ENCODE peak calls at places on chromosomes 2 and 18, in seven cellular contexts. One of them, this sample, is unnamed.

GRCh38 chr2:192773044-192773443 is 578.3 kb upstream of the TMEFF2 start:
- DNase-seq in activated T-helper 1 cell treated with anti-CD3 and anti-CD28 coated beads, Interleukin-2, amount 50 U/mL, for 16 hours: no peak
- DNase-seq in activated effector memory CD4-positive, alpha-beta T cell treated with anti-CD3 and anti-CD28 coated beads, Interleukin-2, amount 50 U/mL, for 16 hours: no peak
- DNase-seq in OCI-LY7: no peak
- DNase-seq in T47D: no peak
- DNase-seq in OCI-M1: peak; percentile 53
- DNase-seq in stimulated activated CD8-positive, alpha-beta memory T cell treated with anti-CD3 and anti-CD28 coated beads, Interleukin-7, amount 100 ng/mL, for 1 hour: no peak
- DNase-seq in this sample: no peak

GRCh38 chr2:78757191-78757590 is 268.3 kb upstream of the REG3G start:
- DNase-seq in stimulated activated CD8-positive, alpha-beta memory T cell treated with anti-CD3 and anti-CD28 coated beads, Interleukin-7, amount 100 ng/mL, for 1 hour: no peak
- DNase-seq in activated effector memory CD4-positive, alpha-beta T cell treated with anti-CD3 and anti-CD28 coated beads, Interleukin-2, amount 50 U/mL, for 16 hours: no peak
- DNase-seq in activated T-helper 1 cell treated with anti-CD3 and anti-CD28 coated beads, Interleukin-2, amount 50 U/mL, for 16 hours: no peak
- DNase-seq in OCI-M1: no peak
- DNase-seq in OCI-LY7: no peak
- DNase-seq in T47D: no peak
- DNase-seq in this sample: no peak

GRCh38 chr18:2406544-2406943 is 164.8 kb downstream of the METTL4 start:
- DNase-seq in activated T-helper 1 cell treated with anti-CD3 and anti-CD28 coated beads, Interleukin-2, amount 50 U/mL, for 16 hours: no peak
- DNase-seq in OCI-LY7: no peak
- DNase-seq in activated effector memory CD4-positive, alpha-beta T cell treated with anti-CD3 and anti-CD28 coated beads, Interleukin-2, amount 50 U/mL, for 16 hours: no peak
- DNase-seq in stimulated activated CD8-positive, alpha-beta memory T cell treated with anti-CD3 and anti-CD28 coated beads, Interleukin-7, amount 100 ng/mL, for 1 hour: no peak
- DNase-seq in OCI-M1: peak; percentile 44
- DNase-seq in T47D: no peak
- DNase-seq in this sample: no peak

GRCh38 chr2:127411609-127412370 is 6.4 kb upstream of the PROC start:
- DNase-seq in activated effector memory CD4-positive, alpha-beta T cell treated with anti-CD3 and anti-CD28 coated beads, Interleukin-2, amount 50 U/mL, for 16 hours: no peak
- DNase-seq in OCI-M1: peak; percentile 18
- DNase-seq in stimulated activated CD8-positive, alpha-beta memory T cell treated with anti-CD3 and anti-CD28 coated beads, Interleukin-7, amount 100 ng/mL, for 1 hour: no peak
- DNase-seq in T47D: no peak
- DNase-seq in activated T-helper 1 cell treated with anti-CD3 and anti-CD28 coated beads, Interleukin-2, amount 50 U/mL, for 16 hours: no peak
- DNase-seq in OCI-LY7: no peak
- DNase-seq in this sample: no peak

GRCh38 chr2:136025057-136025973 is 39.9 kb upstream of the DARS1 start:
- DNase-seq in activated effector memory CD4-positive, alpha-beta T cell treated with anti-CD3 and anti-CD28 coated beads, Interleukin-2, amount 50 U/mL, for 16 hours: peak; percentile 65
- DNase-seq in T47D: no peak
- DNase-seq in activated T-helper 1 cell treated with anti-CD3 and anti-CD28 coated beads, Interleukin-2, amount 50 U/mL, for 16 hours: no peak
- DNase-seq in OCI-LY7: peak; percentile 56
- DNase-seq in stimulated activated CD8-positive, alpha-beta memory T cell treated with anti-CD3 and anti-CD28 coated beads, Interleukin-7, amount 100 ng/mL, for 1 hour: peak; percentile 9
- DNase-seq in OCI-M1: no peak
- DNase-seq in this sample: no peak

GRCh38 chr18:55786651-55787272 is 198.8 kb upstream of the TCF4 start:
- DNase-seq in activated effector memory CD4-positive, alpha-beta T cell treated with anti-CD3 and anti-CD28 coated beads, Interleukin-2, amount 50 U/mL, for 16 hours: no peak
- DNase-seq in OCI-LY7: no peak
- DNase-seq in OCI-M1: peak; percentile 80
- DNase-seq in activated T-helper 1 cell treated with anti-CD3 and anti-CD28 coated beads, Interleukin-2, amount 50 U/mL, for 16 hours: no peak
- DNase-seq in stimulated activated CD8-positive, alpha-beta memory T cell treated with anti-CD3 and anti-CD28 coated beads, Interleukin-7, amount 100 ng/mL, for 1 hour: no peak
- DNase-seq in T47D: no peak
- DNase-seq in this sample: no peak

GRCh38 chr18:32612651-32613050 is 142.0 kb upstream of the GAREM1 start:
- DNase-seq in OCI-LY7: no peak
- DNase-seq in OCI-M1: no peak
- DNase-seq in T47D: no peak
- DNase-seq in activated T-helper 1 cell treated with anti-CD3 and anti-CD28 coated beads, Interleukin-2, amount 50 U/mL, for 16 hours: no peak
- DNase-seq in activated effector memory CD4-positive, alpha-beta T cell treated with anti-CD3 and anti-CD28 coated beads, Interleukin-2, amount 50 U/mL, for 16 hours: no peak
- DNase-seq in stimulated activated CD8-positive, alpha-beta memory T cell treated with anti-CD3 and anti-CD28 coated beads, Interleukin-7, amount 100 ng/mL, for 1 hour: no peak
- DNase-seq in this sample: no peak

GRCh38 chr2:98576666-98577312 is 31.5 kb downstream of the COA5 start:
- DNase-seq in stimulated activated CD8-positive, alpha-beta memory T cell treated with anti-CD3 and anti-CD28 coated beads, Interleukin-7, amount 100 ng/mL, for 1 hour: no peak
- DNase-seq in OCI-LY7: no peak
- DNase-seq in OCI-M1: no peak
- DNase-seq in T47D: no peak
- DNase-seq in activated effector memory CD4-positive, alpha-beta T cell treated with anti-CD3 and anti-CD28 coated beads, Interleukin-2, amount 50 U/mL, for 16 hours: peak; percentile 57
- DNase-seq in activated T-helper 1 cell treated with anti-CD3 and anti-CD28 coated beads, Interleukin-2, amount 50 U/mL, for 16 hours: no peak
- DNase-seq in this sample: no peak

GRCh38 chr2:172052000-172052983 is 33.0 kb upstream of the DLX1 start:
- DNase-seq in OCI-LY7: no peak
- DNase-seq in stimulated activated CD8-positive, alpha-beta memory T cell treated with anti-CD3 and anti-CD28 coated beads, Interleukin-7, amount 100 ng/mL, for 1 hour: no peak
- DNase-seq in OCI-M1: peak; percentile 37
- DNase-seq in activated effector memory CD4-positive, alpha-beta T cell treated with anti-CD3 and anti-CD28 coated beads, Interleukin-2, amount 50 U/mL, for 16 hours: no peak
- DNase-seq in T47D: no peak
- DNase-seq in activated T-helper 1 cell treated with anti-CD3 and anti-CD28 coated beads, Interleukin-2, amount 50 U/mL, for 16 hours: no peak
- DNase-seq in this sample: no peak

GRCh38 chr18:80176334-80177080 is 67.4 kb downstream of the ADNP2 start:
- DNase-seq in activated effector memory CD4-positive, alpha-beta T cell treated with anti-CD3 and anti-CD28 coated beads, Interleukin-2, amount 50 U/mL, for 16 hours: no peak
- DNase-seq in activated T-helper 1 cell treated with anti-CD3 and anti-CD28 coated beads, Interleukin-2, amount 50 U/mL, for 16 hours: no peak
- DNase-seq in OCI-LY7: no peak
- DNase-seq in OCI-M1: no peak
- DNase-seq in stimulated activated CD8-positive, alpha-beta memory T cell treated with anti-CD3 and anti-CD28 coated beads, Interleukin-7, amount 100 ng/mL, for 1 hour: no peak
- DNase-seq in T47D: no peak
- DNase-seq in this sample: no peak

GRCh38 chr2:101883860-101884259 is 107.9 kb upstream of the IL1R2 start:
- DNase-seq in OCI-LY7: peak; percentile 34
- DNase-seq in activated T-helper 1 cell treated with anti-CD3 and anti-CD28 coated beads, Interleukin-2, amount 50 U/mL, for 16 hours: peak; percentile 7
- DNase-seq in T47D: no peak
- DNase-seq in stimulated activated CD8-positive, alpha-beta memory T cell treated with anti-CD3 and anti-CD28 coated beads, Interleukin-7, amount 100 ng/mL, for 1 hour: no peak
- DNase-seq in activated effector memory CD4-positive, alpha-beta T cell treated with anti-CD3 and anti-CD28 coated beads, Interleukin-2, amount 50 U/mL, for 16 hours: no peak
- DNase-seq in OCI-M1: peak; percentile 48
- DNase-seq in this sample: no peak

GRCh38 chr2:107091163-107091864 is 205.3 kb upstream of the ST6GAL2 start:
- DNase-seq in stimulated activated CD8-positive, alpha-beta memory T cell treated with anti-CD3 and anti-CD28 coated beads, Interleukin-7, amount 100 ng/mL, for 1 hour: no peak
- DNase-seq in OCI-M1: no peak
- DNase-seq in T47D: no peak
- DNase-seq in activated effector memory CD4-positive, alpha-beta T cell treated with anti-CD3 and anti-CD28 coated beads, Interleukin-2, amount 50 U/mL, for 16 hours: no peak
- DNase-seq in activated T-helper 1 cell treated with anti-CD3 and anti-CD28 coated beads, Interleukin-2, amount 50 U/mL, for 16 hours: no peak
- DNase-seq in OCI-LY7: no peak
- DNase-seq in this sample: no peak

GRCh38 chr2:168986544-168986943 is 44.6 kb downstream of the ABCB11 start:
- DNase-seq in OCI-M1: no peak
- DNase-seq in T47D: no peak
- DNase-seq in OCI-LY7: no peak
- DNase-seq in activated T-helper 1 cell treated with anti-CD3 and anti-CD28 coated beads, Interleukin-2, amount 50 U/mL, for 16 hours: no peak
- DNase-seq in activated effector memory CD4-positive, alpha-beta T cell treated with anti-CD3 and anti-CD28 coated beads, Interleukin-2, amount 50 U/mL, for 16 hours: no peak
- DNase-seq in stimulated activated CD8-positive, alpha-beta memory T cell treated with anti-CD3 and anti-CD28 coated beads, Interleukin-7, amount 100 ng/mL, for 1 hour: no peak
- DNase-seq in this sample: no peak

GRCh38 chr2:156586621-156587020 is 150.4 kb downstream of the GPD2 start:
- DNase-seq in OCI-M1: no peak
- DNase-seq in T47D: no peak
- DNase-seq in activated T-helper 1 cell treated with anti-CD3 and anti-CD28 coated beads, Interleukin-2, amount 50 U/mL, for 16 hours: no peak
- DNase-seq in stimulated activated CD8-positive, alpha-beta memory T cell treated with anti-CD3 and anti-CD28 coated beads, Interleukin-7, amount 100 ng/mL, for 1 hour: no peak
- DNase-seq in OCI-LY7: no peak
- DNase-seq in activated effector memory CD4-positive, alpha-beta T cell treated with anti-CD3 and anti-CD28 coated beads, Interleukin-2, amount 50 U/mL, for 16 hours: no peak
- DNase-seq in this sample: no peak

GRCh38 chr18:10074122-10074521 is 160.3 kb downstream of the VAPA start:
- DNase-seq in stimulated activated CD8-positive, alpha-beta memory T cell treated with anti-CD3 and anti-CD28 coated beads, Interleukin-7, amount 100 ng/mL, for 1 hour: no peak
- DNase-seq in OCI-M1: no peak
- DNase-seq in activated T-helper 1 cell treated with anti-CD3 and anti-CD28 coated beads, Interleukin-2, amount 50 U/mL, for 16 hours: no peak
- DNase-seq in activated effector memory CD4-positive, alpha-beta T cell treated with anti-CD3 and anti-CD28 coated beads, Interleukin-2, amount 50 U/mL, for 16 hours: no peak
- DNase-seq in OCI-LY7: no peak
- DNase-seq in T47D: no peak
- DNase-seq in this sample: no peak

GRCh38 chr2:161578998-161579397 is 45.2 kb upstream of the SLC4A10 start:
- DNase-seq in activated effector memory CD4-positive, alpha-beta T cell treated with anti-CD3 and anti-CD28 coated beads, Interleukin-2, amount 50 U/mL, for 16 hours: no peak
- DNase-seq in stimulated activated CD8-positive, alpha-beta memory T cell treated with anti-CD3 and anti-CD28 coated beads, Interleukin-7, amount 100 ng/mL, for 1 hour: no peak
- DNase-seq in T47D: peak; percentile 5
- DNase-seq in activated T-helper 1 cell treated with anti-CD3 and anti-CD28 coated beads, Interleukin-2, amount 50 U/mL, for 16 hours: no peak
- DNase-seq in OCI-M1: no peak
- DNase-seq in OCI-LY7: no peak
- DNase-seq in this sample: no peak

GRCh38 chr2:239164281-239164871 is 236.4 kb downstream of the HDAC4 start:
- DNase-seq in stimulated activated CD8-positive, alpha-beta memory T cell treated with anti-CD3 and anti-CD28 coated beads, Interleukin-7, amount 100 ng/mL, for 1 hour: no peak
- DNase-seq in activated T-helper 1 cell treated with anti-CD3 and anti-CD28 coated beads, Interleukin-2, amount 50 U/mL, for 16 hours: no peak
- DNase-seq in T47D: no peak
- DNase-seq in OCI-LY7: no peak
- DNase-seq in activated effector memory CD4-positive, alpha-beta T cell treated with anti-CD3 and anti-CD28 coated beads, Interleukin-2, amount 50 U/mL, for 16 hours: peak; percentile 67
- DNase-seq in OCI-M1: no peak
- DNase-seq in this sample: no peak

GRCh38 chr2:10977003-10977402 is 65.3 kb downstream of the KCNF1 start:
- DNase-seq in activated T-helper 1 cell treated with anti-CD3 and anti-CD28 coated beads, Interleukin-2, amount 50 U/mL, for 16 hours: no peak
- DNase-seq in activated effector memory CD4-positive, alpha-beta T cell treated with anti-CD3 and anti-CD28 coated beads, Interleukin-2, amount 50 U/mL, for 16 hours: peak; percentile 22
- DNase-seq in OCI-M1: peak; percentile 92
- DNase-seq in stimulated activated CD8-positive, alpha-beta memory T cell treated with anti-CD3 and anti-CD28 coated beads, Interleukin-7, amount 100 ng/mL, for 1 hour: no peak
- DNase-seq in T47D: no peak
- DNase-seq in OCI-LY7: no peak
- DNase-seq in this sample: no peak

GRCh38 chr2:71892896-71893295 is 254.8 kb downstream of the CYP26B1 start:
- DNase-seq in T47D: no peak
- DNase-seq in OCI-LY7: no peak
- DNase-seq in stimulated activated CD8-positive, alpha-beta memory T cell treated with anti-CD3 and anti-CD28 coated beads, Interleukin-7, amount 100 ng/mL, for 1 hour: no peak
- DNase-seq in OCI-M1: no peak
- DNase-seq in activated T-helper 1 cell treated with anti-CD3 and anti-CD28 coated beads, Interleukin-2, amount 50 U/mL, for 16 hours: no peak
- DNase-seq in activated effector memory CD4-positive, alpha-beta T cell treated with anti-CD3 and anti-CD28 coated beads, Interleukin-2, amount 50 U/mL, for 16 hours: no peak
- DNase-seq in this sample: no peak

GRCh38 chr2:194289712-194290346 is 1367.2 kb upstream of the SLC39A10 start:
- DNase-seq in T47D: no peak
- DNase-seq in activated effector memory CD4-positive, alpha-beta T cell treated with anti-CD3 and anti-CD28 coated beads, Interleukin-2, amount 50 U/mL, for 16 hours: no peak
- DNase-seq in activated T-helper 1 cell treated with anti-CD3 and anti-CD28 coated beads, Interleukin-2, amount 50 U/mL, for 16 hours: no peak
- DNase-seq in OCI-M1: no peak
- DNase-seq in stimulated activated CD8-positive, alpha-beta memory T cell treated with anti-CD3 and anti-CD28 coated beads, Interleukin-7, amount 100 ng/mL, for 1 hour: no peak
- DNase-seq in OCI-LY7: no peak
- DNase-seq in this sample: no peak

GRCh38 chr2:67522154-67522553 is 125.0 kb downstream of the ETAA1 start:
- DNase-seq in T47D: no peak
- DNase-seq in OCI-LY7: no peak
- DNase-seq in activated T-helper 1 cell treated with anti-CD3 and anti-CD28 coated beads, Interleukin-2, amount 50 U/mL, for 16 hours: no peak
- DNase-seq in stimulated activated CD8-positive, alpha-beta memory T cell treated with anti-CD3 and anti-CD28 coated beads, Interleukin-7, amount 100 ng/mL, for 1 hour: no peak
- DNase-seq in activated effector memory CD4-positive, alpha-beta T cell treated with anti-CD3 and anti-CD28 coated beads, Interleukin-2, amount 50 U/mL, for 16 hours: no peak
- DNase-seq in OCI-M1: no peak
- DNase-seq in this sample: no peak

GRCh38 chr2:45743531-45744391 is 92.3 kb downstream of the PRKCE start:
- DNase-seq in OCI-M1: no peak
- DNase-seq in stimulated activated CD8-positive, alpha-beta memory T cell treated with anti-CD3 and anti-CD28 coated beads, Interleukin-7, amount 100 ng/mL, for 1 hour: no peak
- DNase-seq in activated effector memory CD4-positive, alpha-beta T cell treated with anti-CD3 and anti-CD28 coated beads, Interleukin-2, amount 50 U/mL, for 16 hours: no peak
- DNase-seq in T47D: no peak
- DNase-seq in OCI-LY7: no peak
- DNase-seq in activated T-helper 1 cell treated with anti-CD3 and anti-CD28 coated beads, Interleukin-2, amount 50 U/mL, for 16 hours: no peak
- DNase-seq in this sample: no peak

GRCh38 chr2:102266204-102266603 is 45.2 kb upstream of the IL1RL1 start:
- DNase-seq in activated T-helper 1 cell treated with anti-CD3 and anti-CD28 coated beads, Interleukin-2, amount 50 U/mL, for 16 hours: no peak
- DNase-seq in T47D: no peak
- DNase-seq in activated effector memory CD4-positive, alpha-beta T cell treated with anti-CD3 and anti-CD28 coated beads, Interleukin-2, amount 50 U/mL, for 16 hours: no peak
- DNase-seq in stimulated activated CD8-positive, alpha-beta memory T cell treated with anti-CD3 and anti-CD28 coated beads, Interleukin-7, amount 100 ng/mL, for 1 hour: no peak
- DNase-seq in OCI-LY7: no peak
- DNase-seq in OCI-M1: no peak
- DNase-seq in this sample: no peak

GRCh38 chr18:39591647-39592046 is 2026.0 kb upstream of the CELF4 start:
- DNase-seq in stimulated activated CD8-positive, alpha-beta memory T cell treated with anti-CD3 and anti-CD28 coated beads, Interleukin-7, amount 100 ng/mL, for 1 hour: no peak
- DNase-seq in OCI-M1: no peak
- DNase-seq in T47D: no peak
- DNase-seq in activated effector memory CD4-positive, alpha-beta T cell treated with anti-CD3 and anti-CD28 coated beads, Interleukin-2, amount 50 U/mL, for 16 hours: no peak
- DNase-seq in activated T-helper 1 cell treated with anti-CD3 and anti-CD28 coated beads, Interleukin-2, amount 50 U/mL, for 16 hours: no peak
- DNase-seq in OCI-LY7: no peak
- DNase-seq in this sample: no peak

GRCh38 chr2:101519173-101519492 is 44.2 kb upstream of the RFX8 start:
- DNase-seq in activated T-helper 1 cell treated with anti-CD3 and anti-CD28 coated beads, Interleukin-2, amount 50 U/mL, for 16 hours: no peak
- DNase-seq in stimulated activated CD8-positive, alpha-beta memory T cell treated with anti-CD3 and anti-CD28 coated beads, Interleukin-7, amount 100 ng/mL, for 1 hour: no peak
- DNase-seq in OCI-LY7: no peak
- DNase-seq in T47D: no peak
- DNase-seq in activated effector memory CD4-positive, alpha-beta T cell treated with anti-CD3 and anti-CD28 coated beads, Interleukin-2, amount 50 U/mL, for 16 hours: no peak
- DNase-seq in OCI-M1: no peak
- DNase-seq in this sample: no peak

GRCh38 chr2:41832218-41832617 is 215.6 kb upstream of the PKDCC start:
- DNase-seq in T47D: no peak
- DNase-seq in activated effector memory CD4-positive, alpha-beta T cell treated with anti-CD3 and anti-CD28 coated beads, Interleukin-2, amount 50 U/mL, for 16 hours: no peak
- DNase-seq in OCI-M1: no peak
- DNase-seq in stimulated activated CD8-positive, alpha-beta memory T cell treated with anti-CD3 and anti-CD28 coated beads, Interleukin-7, amount 100 ng/mL, for 1 hour: no peak
- DNase-seq in activated T-helper 1 cell treated with anti-CD3 and anti-CD28 coated beads, Interleukin-2, amount 50 U/mL, for 16 hours: no peak
- DNase-seq in OCI-LY7: no peak
- DNase-seq in this sample: no peak

GRCh38 chr2:15389326-15389700 is 171.8 kb downstream of the NBAS start:
- DNase-seq in activated effector memory CD4-positive, alpha-beta T cell treated with anti-CD3 and anti-CD28 coated beads, Interleukin-2, amount 50 U/mL, for 16 hours: no peak
- DNase-seq in OCI-LY7: no peak
- DNase-seq in OCI-M1: no peak
- DNase-seq in T47D: no peak
- DNase-seq in stimulated activated CD8-positive, alpha-beta memory T cell treated with anti-CD3 and anti-CD28 coated beads, Interleukin-7, amount 100 ng/mL, for 1 hour: no peak
- DNase-seq in activated T-helper 1 cell treated with anti-CD3 and anti-CD28 coated beads, Interleukin-2, amount 50 U/mL, for 16 hours: no peak
- DNase-seq in this sample: no peak

GRCh38 chr2:37925063-37925897 is at the start of gene RMDN2:
- DNase-seq in activated T-helper 1 cell treated with anti-CD3 and anti-CD28 coated beads, Interleukin-2, amount 50 U/mL, for 16 hours: peak; percentile 63
- DNase-seq in T47D: peak; percentile 55
- DNase-seq in activated effector memory CD4-positive, alpha-beta T cell treated with anti-CD3 and anti-CD28 coated beads, Interleukin-2, amount 50 U/mL, for 16 hours: peak; percentile 88
- DNase-seq in OCI-LY7: peak; percentile 86
- DNase-seq in stimulated activated CD8-positive, alpha-beta memory T cell treated with anti-CD3 and anti-CD28 coated beads, Interleukin-7, amount 100 ng/mL, for 1 hour: peak; percentile 67
- DNase-seq in OCI-M1: peak; percentile 93
- DNase-seq in this sample: peak; percentile 44

GRCh38 chr2:120820263-120820884 is 84.7 kb downstream of the GLI2 start:
- DNase-seq in T47D: no peak
- DNase-seq in activated T-helper 1 cell treated with anti-CD3 and anti-CD28 coated beads, Interleukin-2, amount 50 U/mL, for 16 hours: no peak
- DNase-seq in stimulated activated CD8-positive, alpha-beta memory T cell treated with anti-CD3 and anti-CD28 coated beads, Interleukin-7, amount 100 ng/mL, for 1 hour: no peak
- DNase-seq in activated effector memory CD4-positive, alpha-beta T cell treated with anti-CD3 and anti-CD28 coated beads, Interleukin-2, amount 50 U/mL, for 16 hours: no peak
- DNase-seq in OCI-LY7: no peak
- DNase-seq in OCI-M1: no peak
- DNase-seq in this sample: no peak

GRCh38 chr2:11473604-11474440 is 7.9 kb upstream of the E2F6 start:
- DNase-seq in OCI-M1: no peak
- DNase-seq in activated T-helper 1 cell treated with anti-CD3 and anti-CD28 coated beads, Interleukin-2, amount 50 U/mL, for 16 hours: no peak
- DNase-seq in activated effector memory CD4-positive, alpha-beta T cell treated with anti-CD3 and anti-CD28 coated beads, Interleukin-2, amount 50 U/mL, for 16 hours: no peak
- DNase-seq in T47D: no peak
- DNase-seq in OCI-LY7: no peak
- DNase-seq in stimulated activated CD8-positive, alpha-beta memory T cell treated with anti-CD3 and anti-CD28 coated beads, Interleukin-7, amount 100 ng/mL, for 1 hour: no peak
- DNase-seq in this sample: no peak